ENCODE peak calls at places on chromosome 7, in eight cellular contexts. S is fibroblast of lung, H is Panc1, Q is ovary, P is body of pancreas, Y is vagina, Z is AG04450, A is K562. W is an unnamed sample. For H3K27me3, the result is how much of the 10 kb centered on the place peaks cover.

GRCh38 chr7:40646717-40647116 is 511.9 kb downstream of the SUGCT start:
- DNase-seq in S (no peak), H (no peak), Q (no peak), P (no peak), Y (no peak), Z (no peak), A (no peak), W (no peak)

GRCh38 chr7:76318488-76319353 is 16.2 kb downstream of the HSPB1 start:
- DNase-seq in S (peak), H (no peak), Q (peak), P (peak), Y (no peak), Z (peak), A (peak), W (peak)

GRCh38 chr7:132475669-132476116 is 100.6 kb downstream of the PLXNA4 start:
- DNase-seq in S (no peak), H (no peak), Q (no peak), P (no peak), Y (no peak), Z (no peak), A (no peak), W (peak)

GRCh38 chr7:17774701-17775288 is 165.5 kb downstream of the SNX13 start:
- DNase-seq in S (peak), H (no peak), Q (no peak), P (no peak), Y (no peak), Z (no peak), A (no peak), W (no peak)

GRCh38 chr7:10998984-10999757 is 25.5 kb downstream of the PHF14 start:
- DNase-seq in S (peak), H (no peak), Q (no peak), P (no peak), Y (no peak), Z (no peak), A (no peak), W (no peak)

GRCh38 chr7:133431134-133431711 is 178.3 kb downstream of the EXOC4 start:
- DNase-seq in S (no peak), H (no peak), Q (no peak), P (no peak), Y (no peak), Z (no peak), A (no peak), W (no peak)

GRCh38 chr7:101977249-101977648 is 159.8 kb downstream of the CUX1 start:
- DNase-seq in S (no peak), H (no peak), Q (no peak), P (no peak), Y (no peak), Z (no peak), A (no peak), W (no peak)

GRCh38 chr7:77351539-77352004 is 64.6 kb downstream of the GSAP start:
- DNase-seq in S (no peak), H (no peak), Q (no peak), P (no peak), Y (no peak), Z (no peak), A (no peak), W (no peak)

GRCh38 chr7:80309971-80310549 is 175.4 kb downstream of the GNAI1 start:
- DNase-seq in S (no peak), H (no peak), Q (no peak), P (no peak), Y (no peak), Z (no peak), A (no peak), W (no peak)

GRCh38 chr7:92228100-92228499 is 17.6 kb downstream of the KRIT1 start:
- DNase-seq in S (no peak), H (no peak), Q (no peak), P (no peak), Y (no peak), Z (no peak), A (no peak), W (no peak)

GRCh38 chr7:129612112-129613015 is 844 bp downstream of the NRF1 start:
- DNase-seq in S (peak), H (no peak), Q (peak), P (peak), Y (no peak), Z (no peak), A (no peak), W (peak)

GRCh38 chr7:132424821-132425739 is 151.2 kb downstream of the PLXNA4 start:
- DNase-seq in S (no peak), H (no peak), Q (no peak), P (no peak), Y (no peak), Z (no peak), A (no peak), W (no peak)

GRCh38 chr7:150567168-150567567 is at the start of gene GIMAP4:
- DNase-seq in S (no peak), H (no peak), Q (no peak), P (no peak), Y (no peak), Z (no peak), A (no peak), W (no peak)

GRCh38 chr7:42222891-42223290 is 14.1 kb downstream of the GLI3 start:
- DNase-seq in S (no peak), H (no peak), Q (no peak), P (no peak), Y (no peak), Z (no peak), A (no peak), W (no peak)

GRCh38 chr7:111796671-111797070 is 234.4 kb upstream of the IMMP2L start:
- DNase-seq in S (peak), H (no peak), Q (no peak), P (no peak), Y (no peak), Z (no peak), A (peak), W (no peak)

GRCh38 chr7:111730476-111731300 is 168.4 kb upstream of the IMMP2L start:
- DNase-seq in S (peak), H (no peak), Q (no peak), P (no peak), Y (no peak), Z (no peak), A (peak), W (no peak)

GRCh38 chr7:114243019-114243507 is 171.6 kb upstream of the FOXP2 start:
- DNase-seq in S (peak), H (no peak), Q (no peak), P (no peak), Y (no peak), Z (no peak), A (no peak), W (no peak)

GRCh38 chr7:121076350-121077164 is 88.0 kb downstream of the CPED1 start:
- DNase-seq in S (peak), H (no peak), Q (no peak), P (no peak), Y (no peak), Z (peak), A (peak), W (no peak)

GRCh38 chr7:21767300-21767900 is 178.3 kb downstream of the CDCA7L start:
- DNase-seq in S (peak), H (peak), Q (no peak), P (peak), Y (no peak), Z (no peak), A (peak), W (no peak)

GRCh38 chr7:4154882-4155281 is 527.2 kb upstream of the FOXK1 start:
- DNase-seq in S (no peak), H (no peak), Q (no peak), P (no peak), Y (no peak), Z (no peak), A (no peak), W (no peak)

GRCh38 chr7:80129785-80130184 is 4.8 kb upstream of the GNAI1 start:
- DNase-seq in S (no peak), H (no peak), Q (no peak), P (no peak), Y (no peak), Z (no peak), A (no peak), W (no peak)

GRCh38 chr7:66323114-66323513 is 118.0 kb downstream of the TPST1 start:
- DNase-seq in S (no peak), H (no peak), Q (no peak), P (no peak), Y (no peak), Z (no peak), A (no peak), W (no peak)

GRCh38 chr7:44617225-44617885 is 10.9 kb downstream of the OGDH start:
- DNase-seq in S (peak), H (no peak), Q (no peak), P (no peak), Y (no peak), Z (no peak), A (no peak), W (no peak)

GRCh38 chr7:80311313-80311712 is 176.7 kb downstream of the GNAI1 start:
- DNase-seq in S (no peak), H (no peak), Q (no peak), P (no peak), Y (no peak), Z (no peak), A (no peak), W (no peak)

GRCh38 chr7:40885503-40885902 is 750.7 kb downstream of the SUGCT start:
- DNase-seq in S (peak), H (no peak), Q (no peak), P (no peak), Y (peak), Z (no peak), A (no peak), W (no peak)

GRCh38 chr7:9672518-9672917 is 1239.1 kb downstream of the NXPH1 start:
- DNase-seq in S (no peak), H (no peak), Q (no peak), P (no peak), Y (no peak), Z (no peak), A (no peak), W (no peak)

GRCh38 chr7:73678862-73679261 is 4.4 kb downstream of the DNAJC30 start:
- DNase-seq in S (no peak), H (no peak), Q (no peak), P (no peak), Y (no peak), Z (no peak), A (no peak), W (no peak)

GRCh38 chr7:47719675-47720074 is 137.8 kb upstream of the TNS3 start:
- DNase-seq in S (peak), H (no peak), Q (no peak), P (no peak), Y (no peak), Z (no peak), A (no peak), W (no peak)

GRCh38 chr7:108001759-108002725 is 919 bp downstream of the LAMB1 start:
- DNase-seq in S (no peak), H (no peak), Q (peak), P (no peak), Y (no peak), Z (no peak), A (no peak), W (no peak)

GRCh38 chr7:4805110-4805978 is 29.9 kb downstream of the AP5Z1 start:
- DNase-seq in S (no peak), H (no peak), Q (no peak), P (peak), Y (no peak), Z (no peak), A (no peak), W (no peak)

GRCh38 chr7:150848561-150849115 is 3.7 kb upstream of the AOC1 start:
- DNase-seq in S (no peak), H (no peak), Q (no peak), P (no peak), Y (peak), Z (no peak), A (no peak), W (no peak)

GRCh38 chr7:135923700-135924261 is 53.4 kb downstream of the MTPN start:
- DNase-seq in S (peak), H (peak), Q (no peak), P (no peak), Y (no peak), Z (peak), A (peak), W (no peak)

GRCh38 chr7:105978035-105978434 is 15.0 kb downstream of the CDHR3 start:
- DNase-seq in S (no peak), H (no peak), Q (no peak), P (no peak), Y (no peak), Z (no peak), A (no peak), W (no peak)

GRCh38 chr7:108570146-108570755 is 577 bp downstream of the DNAJB9 start:
- DNase-seq in S (peak), H (no peak), Q (no peak), P (peak), Y (no peak), Z (no peak), A (peak), W (peak)

GRCh38 chr7:36777855-36778254 is 53.6 kb upstream of the AOAH start:
- DNase-seq in S (no peak), H (no peak), Q (no peak), P (no peak), Y (no peak), Z (no peak), A (no peak), W (no peak)
- H3K4me3 ChIP-seq in S (no peak), H (no peak), Q (no peak), P (no peak), Y (no peak), Z (no peak), A (no peak), W (no peak)

DNA sequence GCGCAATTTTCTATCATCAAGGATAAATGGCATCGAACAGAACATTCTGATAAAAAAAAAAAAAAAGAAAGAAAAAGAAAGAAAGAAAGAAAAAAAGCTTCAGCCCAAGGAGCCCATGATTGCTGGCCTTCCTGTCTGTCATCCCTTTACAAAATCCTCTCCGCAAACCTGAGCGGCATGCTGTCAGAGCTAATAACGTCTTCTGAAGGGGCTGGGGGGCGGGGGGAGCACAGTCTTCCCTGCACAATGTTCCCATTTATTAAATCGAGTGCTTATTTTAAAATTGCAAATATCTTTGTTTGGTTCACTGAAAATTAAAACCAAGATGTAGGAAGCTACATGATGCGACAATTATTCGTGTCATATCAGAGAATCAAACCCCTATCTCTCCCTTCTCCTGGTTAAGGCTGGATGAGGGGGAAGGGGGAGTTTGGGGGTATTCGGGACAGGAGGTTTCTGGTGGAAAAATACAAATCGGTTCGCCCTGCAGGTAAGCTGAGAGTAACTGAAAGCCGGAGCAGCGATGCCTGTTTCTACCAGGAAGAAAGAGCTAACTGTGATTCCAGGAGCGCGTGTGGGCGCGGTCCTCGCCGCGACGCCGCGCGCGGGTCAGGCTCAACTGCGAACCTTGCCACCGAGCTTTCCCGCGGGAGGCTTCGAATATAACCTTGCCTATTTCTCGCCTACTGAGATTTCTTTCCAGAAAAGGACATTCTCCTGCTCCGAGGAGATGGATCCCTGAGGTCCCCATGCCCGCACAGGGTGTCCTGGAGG is 13.3 kb upstream of the DLX6 start:
- DNase-seq in S (no peak), H (no peak), Q (no peak), P (no peak), Y (no peak), Z (no peak), A (no peak), W (no peak)
- H3K27me3 ChIP-seq in S (under half), H (under half), Q (under half), P (under half), Y (under half), Z (half or more), A (half or more), W (half or more)

GRCh38 chr7:88205179-88205578 is 14.7 kb downstream of the SRI start:
- DNase-seq in S (no peak), H (no peak), Q (no peak), P (no peak), Y (no peak), Z (no peak), A (no peak), W (no peak)

GRCh38 chr7:88204525-88205103 is 15.2 kb downstream of the SRI start:
- DNase-seq in S (no peak), H (no peak), Q (no peak), P (no peak), Y (no peak), Z (no peak), A (no peak), W (no peak)

GRCh38 chr7:88203401-88203800 is 16.4 kb downstream of the SRI start:
- DNase-seq in S (no peak), H (no peak), Q (no peak), P (no peak), Y (no peak), Z (no peak), A (no peak), W (no peak)

GRCh38 chr7:88202799-88203198 is 17.0 kb downstream of the SRI start:
- DNase-seq in S (no peak), H (no peak), Q (no peak), P (no peak), Y (no peak), Z (no peak), A (no peak), W (no peak)

DNA sequence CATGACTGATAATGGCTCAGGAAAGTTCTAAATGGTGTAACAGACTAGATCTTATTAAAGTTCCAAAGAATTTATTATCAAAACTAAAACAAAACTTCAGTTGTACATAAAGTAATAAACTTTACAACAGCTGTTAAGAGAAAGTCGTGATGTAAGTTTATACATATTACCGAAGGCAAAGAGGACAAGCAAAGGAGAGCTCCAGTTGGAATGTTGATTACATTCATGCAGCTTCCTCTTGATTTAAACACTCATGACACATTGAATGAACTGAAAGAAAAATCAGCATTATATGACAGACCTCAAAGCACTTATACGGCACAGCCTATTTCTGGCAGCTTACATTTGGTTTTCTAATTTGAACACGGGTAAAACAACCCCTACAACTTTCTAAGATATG is 13.6 kb downstream of the SRI start:
- DNase-seq in S (no peak), H (no peak), Q (no peak), P (no peak), Y (no peak), Z (no peak), A (no peak), W (no peak)
- TF ChIP-seq CTCF in S (no peak), H (no peak), Q (no peak), P (no peak), Y (no peak), Z (no peak), A (no peak), W (no peak)

GRCh38 chr7:55072251-55072650 is 53.4 kb downstream of the EGFR start:
- DNase-seq in S (no peak), H (no peak), Q (no peak), P (no peak), Y (no peak), Z (no peak), A (no peak), W (no peak)
- H3K4me3 ChIP-seq in S (no peak), H (no peak), Q (no peak), P (no peak), Y (no peak), Z (no peak), A (no peak), W (no peak)

GRCh38 chr7:27247000-27247399 is 4.4 kb downstream of the EVX1 start:
- DNase-seq in S (no peak), H (no peak), Q (no peak), P (no peak), Y (no peak), Z (no peak), A (no peak), W (peak)

GRCh38 chr7:27248911-27249723 is 6.5 kb downstream of the EVX1 start:
- DNase-seq in S (no peak), H (no peak), Q (no peak), P (no peak), Y (no peak), Z (no peak), A (no peak), W (no peak)

GRCh38 chr7:27247452-27248426 is 5.1 kb downstream of the EVX1 start:
- DNase-seq in S (no peak), H (no peak), Q (no peak), P (no peak), Y (no peak), Z (no peak), A (no peak), W (no peak)

GRCh38 chr7:27249724-27250636 is 7.4 kb downstream of the EVX1 start:
- DNase-seq in S (no peak), H (no peak), Q (no peak), P (no peak), Y (no peak), Z (no peak), A (no peak), W (no peak)

GRCh38 chr7:27248427-27248806 is 5.8 kb downstream of the EVX1 start:
- DNase-seq in S (no peak), H (no peak), Q (no peak), P (no peak), Y (no peak), Z (no peak), A (no peak), W (no peak)
- H3K27me3 ChIP-seq in S (half or more), H (under half), Q (under half), P (under half), Y (under half), Z (half or more), A (half or more), W (half or more)

DNA sequence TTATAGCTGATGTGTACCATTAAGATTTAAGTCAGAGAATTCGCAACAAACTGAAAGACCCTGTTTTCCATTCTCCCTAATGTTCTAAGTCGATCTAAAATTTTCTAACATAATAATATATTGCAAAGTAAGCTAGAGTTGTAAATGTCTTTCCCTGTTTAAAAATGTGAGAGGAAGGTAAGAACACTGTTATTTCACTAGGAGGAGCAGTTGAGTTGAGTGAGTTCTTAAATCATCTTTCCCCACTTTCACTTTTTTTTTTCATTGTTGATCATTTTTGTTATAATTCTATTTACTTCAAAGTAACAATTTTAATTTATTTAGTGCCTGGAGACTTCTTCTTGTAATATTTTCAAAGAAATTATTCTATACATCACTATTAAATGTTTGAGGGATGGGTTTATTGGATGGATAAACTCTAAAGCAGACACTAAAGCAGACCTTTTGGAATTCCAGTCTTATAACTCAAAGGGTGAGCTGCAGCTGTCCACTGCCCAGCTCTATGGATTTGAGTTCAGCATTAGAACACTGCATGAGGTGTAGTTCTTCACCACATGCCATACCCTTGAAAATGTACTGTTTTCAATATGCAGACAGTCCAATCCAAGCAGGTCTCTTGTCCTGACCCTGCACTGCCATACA is 181.3 kb upstream of the FZD1 start:
- DNase-seq in S (peak), H (no peak), Q (no peak), P (no peak), Y (no peak), Z (no peak), A (no peak), W (no peak)
- TF ChIP-seq CTCF in S (peak), H (peak), Q (no peak), P (peak), Y (peak), Z (peak), A (peak), W (peak)